ENCODE peak calls at places on chromosomes 5 and 9, in eight cellular contexts. A, F, M, H, R, P, D and L are unnamed samples.

GRCh38 chr5:115179959-115180709 is 10.4 kb upstream of the TRIM36 start:
- DNase-seq in A (peak; percentile 46), F (no peak), M (no peak), H (no peak), R (peak; percentile 11), P (peak; percentile 51), D (peak; percentile 31), L (no peak)

GRCh38 chr5:159156839-159157238 is 52.5 kb downstream of the RNF145 start:
- DNase-seq in A (peak; percentile 10), F (no peak), M (peak; percentile 40), H (no peak), R (peak; percentile 73), P (peak; percentile 53), D (peak; percentile 60), L (no peak)

GRCh38 chr5:756865-757345 is 27.6 kb downstream of the ZDHHC11B start:
- DNase-seq in A (peak; percentile 49), F (peak; percentile 54), M (no peak), H (peak; percentile 63), R (no peak), P (peak; percentile 42), D (no peak), L (no peak)

GRCh38 chr5:73318308-73318719 is 130.3 kb downstream of the FOXD1 start:
- DNase-seq in A (no peak), F (no peak), M (no peak), H (no peak), R (peak; percentile 46), P (no peak), D (no peak), L (no peak)

GRCh38 chr5:170617519-170618218 is 113.8 kb downstream of the KCNIP1 start:
- DNase-seq in A (no peak), F (no peak), M (no peak), H (no peak), R (no peak), P (no peak), D (no peak), L (no peak)

GRCh38 chr5:112647428-112647827 is 90.3 kb upstream of the APC start:
- DNase-seq in A (no peak), F (no peak), M (peak; percentile 9), H (no peak), R (peak; percentile 13), P (no peak), D (no peak), L (no peak)

GRCh38 chr5:100898504-100899346 is 4.4 kb downstream of the ST8SIA4 start:
- DNase-seq in A (no peak), F (no peak), M (no peak), H (no peak), R (no peak), P (no peak), D (no peak), L (no peak)

GRCh38 chr9:114339130-114339908 is 9.7 kb downstream of the ORM2 start:
- DNase-seq in A (peak; percentile 53), F (no peak), M (no peak), H (peak; percentile 44), R (peak; percentile 65), P (peak; percentile 44), D (peak; percentile 42), L (peak; percentile 11)

GRCh38 chr5:181163487-181164075 is 16.2 kb downstream of the OR2V2 start:
- DNase-seq in A (no peak), F (no peak), M (no peak), H (no peak), R (no peak), P (no peak), D (no peak), L (no peak)

GRCh38 chr5:35089688-35090314 is 42.1 kb upstream of the AGXT2 start:
- DNase-seq in A (peak; percentile 72), F (no peak), M (no peak), H (no peak), R (peak; percentile 88), P (peak; percentile 82), D (peak; percentile 11), L (peak; percentile 1)

GRCh38 chr5:32543291-32543690 is 42.1 kb upstream of the SUB1 start:
- DNase-seq in A (no peak), F (no peak), M (no peak), H (no peak), R (no peak), P (no peak), D (no peak), L (no peak)

GRCh38 chr9:79736051-79736450 is 164.3 kb downstream of the TLE4 start:
- DNase-seq in A (no peak), F (no peak), M (no peak), H (no peak), R (no peak), P (no peak), D (no peak), L (no peak)

GRCh38 chr9:88989961-88990570 is 1.2 kb upstream of the S1PR3 start:
- DNase-seq in A (no peak), F (no peak), M (no peak), H (no peak), R (no peak), P (no peak), D (no peak), L (no peak)

GRCh38 chr5:15757103-15757502 is 257.1 kb downstream of the FBXL7 start:
- DNase-seq in A (no peak), F (no peak), M (no peak), H (no peak), R (no peak), P (no peak), D (no peak), L (no peak)

GRCh38 chr9:127884427-127884911 is 7.0 kb upstream of the AK1 start:
- DNase-seq in A (no peak), F (no peak), M (no peak), H (peak; percentile 57), R (no peak), P (no peak), D (no peak), L (no peak)

GRCh38 chr5:4335078-4335477 is 739.4 kb downstream of the IRX1 start:
- DNase-seq in A (no peak), F (no peak), M (no peak), H (no peak), R (no peak), P (no peak), D (no peak), L (no peak)

DNA sequence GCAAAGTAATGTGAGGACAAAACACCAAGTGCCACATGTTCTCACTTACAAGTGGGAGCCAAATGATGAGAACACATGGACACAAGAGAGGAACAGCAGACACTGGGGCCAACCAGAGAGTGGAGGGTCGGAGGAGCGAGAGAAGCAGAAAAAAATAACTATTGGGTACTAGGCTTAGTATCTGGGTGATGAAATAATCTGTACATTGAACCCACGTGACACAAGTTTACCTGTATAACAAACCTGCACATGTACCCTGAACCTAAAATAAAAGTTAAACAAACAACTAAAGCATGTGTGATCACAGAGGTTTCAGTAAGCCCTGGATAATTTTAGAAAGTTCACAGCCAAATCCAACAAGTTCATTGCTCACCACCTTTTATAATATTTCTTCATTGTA is 160.1 kb downstream of the TENT4A start:
- DNase-seq in A (no peak), F (no peak), M (no peak), H (no peak), R (no peak), P (no peak), D (no peak), L (no peak)
- H3K27ac ChIP-seq in A (no peak overlapping the region), F (no peak overlapping the region), M (no peak overlapping the region), H (no peak overlapping the region), R (no peak overlapping the region), P (no peak overlapping the region), D (no peak overlapping the region), L (no peak overlapping the region)

GRCh38 chr5:132095745-132096084 is 22.1 kb downstream of the CSF2 start:
- DNase-seq in A (no peak), F (no peak), M (no peak), H (no peak), R (no peak), P (no peak), D (no peak), L (no peak)
- H3K27ac ChIP-seq in A (no peak overlapping the region), F (no peak overlapping the region), M (no peak overlapping the region), H (no peak overlapping the region), R (peak overlapping the region; percentile 93), P (no peak overlapping the region), D (no peak overlapping the region), L (no peak overlapping the region)

GRCh38 chr9:135903358-135903656 is 4.0 kb downstream of the CAMSAP1 start:
- DNase-seq in A (no peak), F (no peak), M (no peak), H (no peak), R (no peak), P (no peak), D (no peak), L (no peak)
- H3K27ac ChIP-seq in A (no peak overlapping the region), F (no peak overlapping the region), M (peak overlapping the region; percentile 36), H (peak overlapping the region; percentile 81), R (no peak overlapping the region), P (no peak overlapping the region), D (no peak overlapping the region), L (no peak overlapping the region)

GRCh38 chr9:4842213-4842612 is 49.5 kb downstream of the RCL1 start:
- DNase-seq in A (no peak), F (no peak), M (no peak), H (no peak), R (no peak), P (no peak), D (no peak), L (no peak)
- H3K27ac ChIP-seq in A (no peak overlapping the region), F (no peak overlapping the region), M (no peak overlapping the region), H (peak overlapping the region; percentile 21), R (no peak overlapping the region), P (no peak overlapping the region), D (no peak overlapping the region), L (no peak overlapping the region)

DNA sequence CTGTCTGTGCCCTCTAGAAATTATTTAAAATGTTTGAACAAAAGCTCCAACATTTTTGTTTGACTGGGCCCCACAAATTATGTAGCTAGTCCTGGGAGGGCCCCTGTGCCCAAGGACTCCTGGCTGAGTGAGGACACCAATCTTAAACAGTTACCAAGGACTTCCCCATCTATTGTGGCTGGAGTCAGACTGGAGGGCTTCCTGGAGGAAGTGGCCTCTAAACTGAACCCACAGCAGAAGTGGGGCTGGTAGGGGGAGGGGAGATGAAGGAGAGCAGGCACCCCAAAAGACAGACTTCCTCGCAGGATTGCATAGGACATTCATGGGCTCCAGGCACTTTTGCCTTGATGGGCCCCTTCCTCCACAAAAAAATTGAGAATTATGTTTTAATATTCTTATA is 8.1 kb downstream of the ADAMTS13 start:
- DNase-seq in A (no peak), F (no peak), M (no peak), H (no peak), R (no peak), P (no peak), D (no peak), L (no peak)
- H3K27ac ChIP-seq in A (no peak overlapping the region), F (no peak overlapping the region), M (no peak overlapping the region), H (no peak overlapping the region), R (no peak overlapping the region), P (no peak overlapping the region), D (no peak overlapping the region), L (no peak overlapping the region)

GRCh38 chr9:23120630-23121029 is 674.0 kb downstream of the DMRTA1 start:
- DNase-seq in A (no peak), F (no peak), M (no peak), H (no peak), R (no peak), P (no peak), D (no peak), L (no peak)
- H3K27ac ChIP-seq in A (no peak overlapping the region), F (no peak overlapping the region), M (no peak overlapping the region), H (no peak overlapping the region), R (no peak overlapping the region), P (no peak overlapping the region), D (no peak overlapping the region), L (no peak overlapping the region)